ENCODE peak calls at places on chromosomes 13 and 19, in four cellular contexts. One of them, this sample, is unnamed.
A peak's percentile ranks its signal among the peaks of the same experiment; 100 is the strongest.

GRCh38 chr19:48629599-48630288 is 7.4 kb downstream of the DBP start:
- DNase-seq in K562: peak; percentile 54
- DNase-seq in GM12878: no peak
- DNase-seq in HepG2: no peak
- DNase-seq in this sample: peak; percentile 67

GRCh38 chr19:23002690-23003422 is at the start of gene ZNF728:
- DNase-seq in K562: peak; percentile 19
- DNase-seq in GM12878: no peak
- DNase-seq in HepG2: no peak
- DNase-seq in this sample: no peak

GRCh38 chr19:35278578-35279284 is 3.6 kb upstream of the HAMP start:
- DNase-seq in K562: no peak
- DNase-seq in GM12878: no peak
- DNase-seq in HepG2: no peak
- DNase-seq in this sample: no peak

GRCh38 chr13:97191143-97191542 is 31.0 kb upstream of the MBNL2 start:
- DNase-seq in K562: peak; percentile 31
- DNase-seq in GM12878: no peak
- DNase-seq in HepG2: no peak
- DNase-seq in this sample: no peak

GRCh38 chr13:48585456-48585840 is 52.6 kb upstream of the RCBTB2 start:
- DNase-seq in K562: no peak
- DNase-seq in GM12878: no peak
- DNase-seq in HepG2: peak; percentile 43
- DNase-seq in this sample: no peak

GRCh38 chr19:35983177-35983576 is 11.8 kb upstream of the SDHAF1 start:
- DNase-seq in K562: no peak
- DNase-seq in GM12878: no peak
- DNase-seq in HepG2: no peak
- DNase-seq in this sample: no peak

GRCh38 chr19:50501186-50501567 is 9.8 kb downstream of the JOSD2 start:
- DNase-seq in K562: no peak
- DNase-seq in GM12878: no peak
- DNase-seq in HepG2: no peak
- DNase-seq in this sample: no peak

GRCh38 chr13:110557610-110558305 is 3.8 kb downstream of the RAB20 start:
- DNase-seq in K562: no peak
- DNase-seq in GM12878: no peak
- DNase-seq in HepG2: no peak
- DNase-seq in this sample: no peak

GRCh38 chr19:38433268-38433733 is at the start of gene RYR1:
- DNase-seq in K562: peak; percentile 98
- DNase-seq in GM12878: no peak
- DNase-seq in HepG2: no peak
- DNase-seq in this sample: no peak

GRCh38 chr19:14164724-14165493 is 28.5 kb upstream of the ASF1B start:
- DNase-seq in K562: no peak
- DNase-seq in GM12878: no peak
- DNase-seq in HepG2: no peak
- DNase-seq in this sample: no peak

GRCh38 chr13:63088226-63088625 is 1672.6 kb upstream of the PCDH20 start:
- DNase-seq in K562: no peak
- DNase-seq in GM12878: no peak
- DNase-seq in HepG2: no peak
- DNase-seq in this sample: no peak

GRCh38 chr19:3243851-3244700 is 19.6 kb downstream of the CELF5 start:
- DNase-seq in K562: peak; percentile 59
- DNase-seq in GM12878: no peak
- DNase-seq in HepG2: peak; percentile 55
- DNase-seq in this sample: peak; percentile 58

GRCh38 chr13:96900992-96901391 is 93.3 kb downstream of the OXGR1 start:
- DNase-seq in K562: no peak
- DNase-seq in GM12878: no peak
- DNase-seq in HepG2: no peak
- DNase-seq in this sample: no peak

GRCh38 chr19:24033962-24034342 is 53.0 kb upstream of the ZNF254 start:
- DNase-seq in K562: no peak
- DNase-seq in GM12878: no peak
- DNase-seq in HepG2: peak; percentile 41
- DNase-seq in this sample: peak; percentile 12

GRCh38 chr13:109918179-109918651 is 131.8 kb upstream of the IRS2 start:
- DNase-seq in K562: no peak
- DNase-seq in GM12878: no peak
- DNase-seq in HepG2: no peak
- DNase-seq in this sample: no peak

GRCh38 chr13:84605927-84606326 is 723.7 kb upstream of the SLITRK1 start:
- DNase-seq in K562: no peak
- DNase-seq in GM12878: no peak
- DNase-seq in HepG2: no peak
- DNase-seq in this sample: no peak

GRCh38 chr13:45621950-45622349 is 6.4 kb upstream of the ERICH6B start:
- DNase-seq in K562: no peak
- DNase-seq in GM12878: no peak
- DNase-seq in HepG2: no peak
- DNase-seq in this sample: no peak

GRCh38 chr13:44231786-44232516 is 141.7 kb upstream of the SERP2 start:
- DNase-seq in K562: no peak
- DNase-seq in GM12878: no peak
- DNase-seq in HepG2: peak; percentile 46
- DNase-seq in this sample: no peak

GRCh38 chr13:104534847-104535246 is 1468.6 kb upstream of the SLC10A2 start:
- DNase-seq in K562: no peak
- DNase-seq in GM12878: no peak
- DNase-seq in HepG2: no peak
- DNase-seq in this sample: peak; percentile 2

GRCh38 chr19:29002336-29002735 is 210.6 kb downstream of the UQCRFS1 start:
- DNase-seq in K562: no peak
- DNase-seq in GM12878: no peak
- DNase-seq in HepG2: no peak
- DNase-seq in this sample: no peak

GRCh38 chr19:39814595-39814994 is 19.4 kb downstream of the DYRK1B start:
- DNase-seq in K562: no peak
- DNase-seq in GM12878: no peak
- DNase-seq in HepG2: no peak
- DNase-seq in this sample: no peak

GRCh38 chr13:32261567-32261966 is 53.6 kb downstream of the ZAR1L start:
- DNase-seq in K562: peak; percentile 21
- DNase-seq in GM12878: no peak
- DNase-seq in HepG2: no peak
- DNase-seq in this sample: no peak

GRCh38 chr19:33438987-33439781 is 65.7 kb downstream of the CEBPG start:
- DNase-seq in K562: peak; percentile 32
- DNase-seq in GM12878: no peak
- DNase-seq in HepG2: no peak
- DNase-seq in this sample: no peak

GRCh38 chr19:38551450-38551813 is 66.3 kb downstream of the MAP4K1 start:
- DNase-seq in K562: no peak
- DNase-seq in GM12878: peak; percentile 52
- DNase-seq in HepG2: no peak
- DNase-seq in this sample: no peak

GRCh38 chr13:75771818-75772217 is 135.7 kb downstream of the LMO7 start:
- DNase-seq in K562: no peak
- DNase-seq in GM12878: no peak
- DNase-seq in HepG2: no peak
- DNase-seq in this sample: no peak

GRCh38 chr19:19321143-19321577 is 531 bp downstream of the MAU2 start:
- DNase-seq in K562: peak; percentile 68
- DNase-seq in GM12878: no peak
- DNase-seq in HepG2: peak; percentile 55
- DNase-seq in this sample: no peak

GRCh38 chr19:19107663-19108062 is 30.6 kb downstream of the TMEM161A start:
- DNase-seq in K562: no peak
- DNase-seq in GM12878: no peak
- DNase-seq in HepG2: no peak
- DNase-seq in this sample: no peak

GRCh38 chr19:926595-927043 is 784 bp downstream of the ARID3A start:
- DNase-seq in K562: no peak
- DNase-seq in GM12878: no peak
- DNase-seq in HepG2: no peak
- DNase-seq in this sample: no peak

GRCh38 chr19:23914402-23915286 is at the start of gene ZNF726:
- DNase-seq in K562: peak; percentile 86
- DNase-seq in GM12878: peak; percentile 37
- DNase-seq in HepG2: no peak
- DNase-seq in this sample: peak; percentile 7

DNA sequence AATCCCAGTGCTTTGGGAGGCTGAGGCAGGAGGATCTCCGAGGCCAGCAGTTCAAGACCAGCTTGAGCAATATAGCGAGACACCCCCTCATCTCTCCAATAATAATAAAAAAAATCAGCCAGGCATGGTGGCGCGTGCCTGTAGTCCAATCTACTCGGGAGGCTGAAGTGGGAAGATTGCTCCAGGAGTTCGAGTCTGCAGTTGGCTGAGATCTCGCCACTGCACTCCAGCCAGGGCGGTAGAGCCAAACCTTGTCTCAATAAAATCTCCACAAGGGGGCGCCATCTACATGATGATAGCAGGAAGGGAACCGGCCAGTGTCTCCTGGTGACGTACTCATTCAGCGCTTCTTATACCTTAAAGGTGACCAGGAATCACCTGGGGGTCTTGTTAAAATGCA is 13.6 kb upstream of the C5AR1 start:
- DNase-seq in K562: peak; percentile 79
- DNase-seq in GM12878: no peak
- DNase-seq in HepG2: peak; percentile 76
- DNase-seq in this sample: peak; percentile 76
- TF ChIP-seq FOXK2 in K562: no peak
- TF ChIP-seq FOXK2 in GM12878: no peak
- TF ChIP-seq FOXK2 in HepG2: no peak
- TF ChIP-seq FOXK2 in this sample: no peak

GRCh38 chr13:50576156-50576555 is 267.3 kb downstream of the DLEU7 start:
- DNase-seq in K562: no peak
- DNase-seq in GM12878: no peak
- DNase-seq in HepG2: no peak
- DNase-seq in this sample: no peak
- TF ChIP-seq FOXK2 in K562: no peak
- TF ChIP-seq FOXK2 in GM12878: no peak
- TF ChIP-seq FOXK2 in HepG2: no peak
- TF ChIP-seq FOXK2 in this sample: no peak

GRCh38 chr19:55212447-55212846 is 3.1 kb upstream of the PTPRH start:
- DNase-seq in K562: peak; percentile 66
- DNase-seq in GM12878: peak; percentile 13
- DNase-seq in HepG2: peak; percentile 64
- DNase-seq in this sample: no peak
- TF ChIP-seq FOXK2 in K562: no peak
- TF ChIP-seq FOXK2 in GM12878: no peak
- TF ChIP-seq FOXK2 in HepG2: no peak
- TF ChIP-seq FOXK2 in this sample: no peak

GRCh38 chr13:40438999-40439797 is 227.2 kb downstream of the FOXO1 start:
- DNase-seq in K562: no peak
- DNase-seq in GM12878: no peak
- DNase-seq in HepG2: no peak
- DNase-seq in this sample: no peak
- TF ChIP-seq FOXK2 in K562: no peak
- TF ChIP-seq FOXK2 in GM12878: no peak
- TF ChIP-seq FOXK2 in HepG2: no peak
- TF ChIP-seq FOXK2 in this sample: no peak

GRCh38 chr19:43700368-43701015 is 15.4 kb upstream of the IRGC start:
- DNase-seq in K562: no peak
- DNase-seq in GM12878: no peak
- DNase-seq in HepG2: no peak
- DNase-seq in this sample: no peak
- TF ChIP-seq FOXK2 in K562: no peak
- TF ChIP-seq FOXK2 in GM12878: no peak
- TF ChIP-seq FOXK2 in HepG2: no peak
- TF ChIP-seq FOXK2 in this sample: no peak

DNA sequence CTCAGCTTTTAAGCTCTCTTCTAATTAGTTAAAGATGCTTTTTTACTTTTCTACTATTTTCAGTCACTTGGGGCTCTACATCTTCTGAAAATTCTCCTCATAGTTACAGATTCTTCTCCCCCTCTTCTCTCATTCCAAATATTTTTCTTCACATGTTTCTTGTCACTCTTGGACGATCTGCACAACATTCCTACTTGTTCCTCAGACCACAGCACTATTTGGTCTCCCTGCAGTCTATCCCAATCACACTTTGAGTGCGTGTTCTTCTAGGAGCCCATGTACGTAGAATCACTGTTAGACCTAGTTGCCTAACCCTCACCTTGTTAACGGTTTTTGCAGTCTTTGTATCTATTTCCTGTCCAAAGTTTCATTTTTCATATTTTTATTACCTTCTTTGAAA is 222.5 kb upstream of the SPRY2 start:
- DNase-seq in K562: peak; percentile 19
- DNase-seq in GM12878: no peak
- DNase-seq in HepG2: no peak
- DNase-seq in this sample: no peak
- TF ChIP-seq FOXK2 in K562: no peak
- TF ChIP-seq FOXK2 in GM12878: no peak
- TF ChIP-seq FOXK2 in HepG2: no peak
- TF ChIP-seq FOXK2 in this sample: no peak

GRCh38 chr13:41562083-41562482 is 104.7 kb downstream of the RGCC start:
- DNase-seq in K562: no peak
- DNase-seq in GM12878: no peak
- DNase-seq in HepG2: no peak
- DNase-seq in this sample: no peak
- TF ChIP-seq FOXK2 in K562: no peak
- TF ChIP-seq FOXK2 in GM12878: no peak
- TF ChIP-seq FOXK2 in HepG2: no peak
- TF ChIP-seq FOXK2 in this sample: no peak

GRCh38 chr19:52660981-52661380 is 22.8 kb upstream of the ZNF83 start:
- DNase-seq in K562: no peak
- DNase-seq in GM12878: no peak
- DNase-seq in HepG2: no peak
- DNase-seq in this sample: no peak

GRCh38 chr19:52653161-52653560 is 15.0 kb upstream of the ZNF83 start:
- DNase-seq in K562: no peak
- DNase-seq in GM12878: no peak
- DNase-seq in HepG2: no peak
- DNase-seq in this sample: no peak

GRCh38 chr19:52659013-52659412 is 20.9 kb upstream of the ZNF83 start:
- DNase-seq in K562: no peak
- DNase-seq in GM12878: no peak
- DNase-seq in HepG2: no peak
- DNase-seq in this sample: no peak

GRCh38 chr19:52662631-52663030 is 24.5 kb upstream of the ZNF83 start:
- DNase-seq in K562: no peak
- DNase-seq in GM12878: no peak
- DNase-seq in HepG2: no peak
- DNase-seq in this sample: no peak

DNA sequence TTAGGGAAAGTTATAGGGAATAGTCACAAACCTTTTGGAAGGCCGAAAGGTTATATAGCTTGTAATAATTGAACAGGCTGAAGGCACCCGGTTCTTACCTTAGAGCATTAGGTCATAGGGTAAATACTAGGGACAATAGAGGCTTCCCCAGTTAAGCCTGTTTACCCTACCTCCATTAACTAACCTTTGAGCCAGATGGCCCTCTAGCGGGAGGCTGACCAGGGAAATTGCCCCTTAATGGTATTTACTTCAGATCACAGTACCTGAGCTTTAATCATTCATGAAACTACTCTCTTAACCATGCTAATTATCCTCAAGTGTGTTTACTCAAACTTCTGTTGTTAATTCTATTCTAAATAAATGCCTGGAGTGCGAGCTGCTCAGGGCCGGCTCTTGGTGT is 20.4 kb upstream of the ZNF83 start:
- DNase-seq in K562: no peak
- DNase-seq in GM12878: no peak
- DNase-seq in HepG2: peak; percentile 56
- DNase-seq in this sample: no peak
- TF ChIP-seq FOXK2 in K562: no peak
- TF ChIP-seq FOXK2 in GM12878: no peak
- TF ChIP-seq FOXK2 in HepG2: no peak
- TF ChIP-seq FOXK2 in this sample: no peak